ENCODE peak calls at places on chromosome 1, in ten cellular contexts. One of them, this sample, is unnamed.

GRCh38 chr1:160189649-160190625 is at the start of gene CASQ1:
- DNase-seq in osteoblast: no peak
- DNase-seq in HuH-7.5: no peak
- DNase-seq in HEK293T: no peak
- DNase-seq in HT-29: no peak
- DNase-seq in KBM-7: no peak
- DNase-seq in GM04503: no peak
- DNase-seq in brain microvascular endothelial cell: no peak
- DNase-seq in AG08395: peak; percentile 45
- DNase-seq in activated CD4-positive, alpha-beta T cell treated with anti-CD3 and anti-CD28 coated beads, Interleukin-2, amount 50 U/mL, for 48 hours: no peak
- DNase-seq in this sample: peak; percentile 18

GRCh38 chr1:114208659-114209215 is 55.1 kb upstream of the SYT6 start:
- DNase-seq in osteoblast: no peak
- DNase-seq in HuH-7.5: no peak
- DNase-seq in HEK293T: no peak
- DNase-seq in HT-29: no peak
- DNase-seq in KBM-7: no peak
- DNase-seq in GM04503: no peak
- DNase-seq in brain microvascular endothelial cell: no peak
- DNase-seq in AG08395: no peak
- DNase-seq in activated CD4-positive, alpha-beta T cell treated with anti-CD3 and anti-CD28 coated beads, Interleukin-2, amount 50 U/mL, for 48 hours: no peak
- DNase-seq in this sample: no peak

GRCh38 chr1:165637427-165637826 is 6.4 kb downstream of the MGST3 start:
- DNase-seq in osteoblast: peak; percentile 69
- DNase-seq in HuH-7.5: no peak
- DNase-seq in HEK293T: no peak
- DNase-seq in HT-29: no peak
- DNase-seq in KBM-7: no peak
- DNase-seq in GM04503: peak; percentile 75
- DNase-seq in brain microvascular endothelial cell: no peak
- DNase-seq in AG08395: peak; percentile 26
- DNase-seq in activated CD4-positive, alpha-beta T cell treated with anti-CD3 and anti-CD28 coated beads, Interleukin-2, amount 50 U/mL, for 48 hours: no peak
- DNase-seq in this sample: no peak

GRCh38 chr1:170734412-170735175 is 70.7 kb downstream of the PRRX1 start:
- DNase-seq in osteoblast: peak; percentile 73
- DNase-seq in HuH-7.5: no peak
- DNase-seq in HEK293T: no peak
- DNase-seq in HT-29: no peak
- DNase-seq in KBM-7: no peak
- DNase-seq in GM04503: no peak
- DNase-seq in brain microvascular endothelial cell: peak; percentile 47
- DNase-seq in AG08395: peak; percentile 29
- DNase-seq in activated CD4-positive, alpha-beta T cell treated with anti-CD3 and anti-CD28 coated beads, Interleukin-2, amount 50 U/mL, for 48 hours: no peak
- DNase-seq in this sample: no peak

GRCh38 chr1:33443705-33444180 is 12.8 kb upstream of the PHC2 start:
- DNase-seq in osteoblast: peak; percentile 45
- DNase-seq in HuH-7.5: no peak
- DNase-seq in HEK293T: no peak
- DNase-seq in HT-29: no peak
- DNase-seq in KBM-7: no peak
- DNase-seq in GM04503: no peak
- DNase-seq in brain microvascular endothelial cell: no peak
- DNase-seq in AG08395: peak; percentile 22
- DNase-seq in activated CD4-positive, alpha-beta T cell treated with anti-CD3 and anti-CD28 coated beads, Interleukin-2, amount 50 U/mL, for 48 hours: no peak
- DNase-seq in this sample: peak; percentile 42

GRCh38 chr1:53545663-53546408 is 86.6 kb downstream of the DMRTB1 start:
- DNase-seq in osteoblast: peak; percentile 80
- DNase-seq in HuH-7.5: no peak
- DNase-seq in HEK293T: no peak
- DNase-seq in HT-29: no peak
- DNase-seq in KBM-7: no peak
- DNase-seq in GM04503: no peak
- DNase-seq in brain microvascular endothelial cell: no peak
- DNase-seq in AG08395: no peak
- DNase-seq in activated CD4-positive, alpha-beta T cell treated with anti-CD3 and anti-CD28 coated beads, Interleukin-2, amount 50 U/mL, for 48 hours: no peak
- DNase-seq in this sample: no peak

GRCh38 chr1:228104526-228105251 is 1.6 kb upstream of the C1orf35 start:
- DNase-seq in osteoblast: peak; percentile 73
- DNase-seq in HuH-7.5: no peak
- DNase-seq in HEK293T: no peak
- DNase-seq in HT-29: no peak
- DNase-seq in KBM-7: no peak
- DNase-seq in GM04503: no peak
- DNase-seq in brain microvascular endothelial cell: no peak
- DNase-seq in AG08395: no peak
- DNase-seq in activated CD4-positive, alpha-beta T cell treated with anti-CD3 and anti-CD28 coated beads, Interleukin-2, amount 50 U/mL, for 48 hours: no peak
- DNase-seq in this sample: no peak

GRCh38 chr1:224168859-224169380 is 14.1 kb upstream of the DEGS1 start:
- DNase-seq in osteoblast: peak; percentile 89
- DNase-seq in HuH-7.5: no peak
- DNase-seq in HEK293T: no peak
- DNase-seq in HT-29: peak; percentile 49
- DNase-seq in KBM-7: peak; percentile 82
- DNase-seq in GM04503: peak; percentile 28
- DNase-seq in brain microvascular endothelial cell: peak; percentile 91
- DNase-seq in AG08395: peak; percentile 53
- DNase-seq in activated CD4-positive, alpha-beta T cell treated with anti-CD3 and anti-CD28 coated beads, Interleukin-2, amount 50 U/mL, for 48 hours: no peak
- DNase-seq in this sample: peak; percentile 36

GRCh38 chr1:72439036-72439435 is 156.7 kb upstream of the NEGR1 start:
- DNase-seq in osteoblast: no peak
- DNase-seq in HuH-7.5: no peak
- DNase-seq in HEK293T: no peak
- DNase-seq in HT-29: no peak
- DNase-seq in KBM-7: no peak
- DNase-seq in GM04503: no peak
- DNase-seq in brain microvascular endothelial cell: peak; percentile 45
- DNase-seq in AG08395: no peak
- DNase-seq in activated CD4-positive, alpha-beta T cell treated with anti-CD3 and anti-CD28 coated beads, Interleukin-2, amount 50 U/mL, for 48 hours: no peak
- DNase-seq in this sample: no peak

GRCh38 chr1:232084584-232085223 is 458.1 kb downstream of the DISC1 start:
- DNase-seq in osteoblast: no peak
- DNase-seq in HuH-7.5: peak; percentile 16
- DNase-seq in HEK293T: peak; percentile 28
- DNase-seq in HT-29: peak; percentile 29
- DNase-seq in KBM-7: peak; percentile 1
- DNase-seq in GM04503: no peak
- DNase-seq in brain microvascular endothelial cell: peak; percentile 2
- DNase-seq in AG08395: no peak
- DNase-seq in activated CD4-positive, alpha-beta T cell treated with anti-CD3 and anti-CD28 coated beads, Interleukin-2, amount 50 U/mL, for 48 hours: no peak
- DNase-seq in this sample: no peak